ENCODE peak calls at places on chromosomes 12 and 14, in six cellular contexts. W is right cardiac atrium, I is stomach, H is A673, B is GM23248, M is aorta. P is an unnamed sample.

GRCh38 chr12:71721781-71722511 is 32.7 kb upstream of the RAB21 start:
- DNase-seq in B (no peak), H (no peak), I (peak), M (no peak), W (no peak), P (no peak)

GRCh38 chr12:117732761-117733160 is 236.0 kb downstream of the KSR2 start:
- DNase-seq in I (no peak), B (no peak), W (no peak), H (no peak), M (no peak), P (no peak)

GRCh38 chr14:80850197-80850814 is 91.2 kb downstream of the CEP128 start:
- DNase-seq in W (no peak), B (peak), M (no peak), H (peak), I (no peak), P (no peak)

GRCh38 chr14:54011001-54011400 is 54.4 kb upstream of the BMP4 start:
- DNase-seq in I (no peak), H (no peak), M (no peak), B (no peak), W (no peak), P (no peak)

GRCh38 chr14:42277840-42278239 is 671.2 kb downstream of the LRFN5 start:
- DNase-seq in B (no peak), W (no peak), H (no peak), I (no peak), M (no peak), P (no peak)

GRCh38 chr12:54229624-54230212 is 40.9 kb upstream of the SMUG1 start:
- DNase-seq in M (peak), W (peak), I (no peak), H (peak), B (peak), P (no peak)

GRCh38 chr14:95979339-95980042 is 59.7 kb upstream of the C14orf132 start:
- DNase-seq in I (no peak), M (no peak), W (no peak), H (peak), B (peak), P (no peak)

GRCh38 chr14:53509227-53509822 is 356.2 kb upstream of the DDHD1 start:
- DNase-seq in B (peak), W (peak), M (peak), I (no peak), H (no peak), P (no peak)

GRCh38 chr14:95518045-95518751 is 1.7 kb upstream of the SYNE3 start:
- DNase-seq in H (no peak), M (peak), B (peak), I (no peak), W (no peak), P (no peak)

GRCh38 chr12:50924439-50925341 is 27.7 kb upstream of the HIGD1C start:
- DNase-seq in W (peak), M (peak), B (peak), I (peak), H (peak), P (peak)

GRCh38 chr14:52146504-52146903 is 77.6 kb upstream of the NID2 start:
- DNase-seq in I (no peak), W (no peak), B (peak), M (no peak), H (no peak), P (no peak)

GRCh38 chr12:42979746-42980145 is 390.2 kb upstream of the PRICKLE1 start:
- DNase-seq in H (no peak), M (no peak), W (no peak), B (no peak), I (no peak), P (no peak)

GRCh38 chr12:94172973-94173372 is 24.6 kb downstream of the PLXNC1 start:
- DNase-seq in H (no peak), W (no peak), B (peak), M (no peak), I (peak), P (peak)

GRCh38 chr12:1691123-1692007 is 495 bp downstream of the ADIPOR2 start:
- DNase-seq in I (peak), B (peak), W (no peak), M (no peak), H (peak), P (peak)

GRCh38 chr14:102426796-102427195 is 64.1 kb downstream of the TECPR2 start:
- DNase-seq in W (no peak), B (no peak), M (no peak), H (no peak), I (no peak), P (no peak)

DNA sequence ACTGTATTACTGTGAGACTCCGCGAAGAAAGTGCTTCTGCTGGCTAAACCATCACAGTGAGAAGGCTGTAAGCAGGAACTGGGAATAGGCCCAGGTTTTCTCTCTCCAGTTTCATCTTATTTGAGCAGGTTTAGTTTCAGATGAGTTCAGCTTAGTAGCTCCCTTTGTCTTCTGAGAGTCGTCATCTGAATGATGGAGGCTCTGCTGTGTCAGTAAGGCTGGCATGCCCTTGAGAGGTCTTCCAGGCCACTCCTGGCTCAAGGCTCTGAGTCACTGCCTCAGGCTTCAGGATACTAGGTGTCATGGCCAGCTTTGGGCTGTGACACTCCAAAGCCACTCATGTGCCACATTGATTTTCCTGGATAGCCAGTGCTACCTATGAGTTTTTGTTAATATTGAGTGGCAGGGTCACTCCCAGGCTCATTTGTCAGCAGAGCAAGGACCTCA is 205.6 kb upstream of the RGS6 start:
- DNase-seq in I (no peak), H (no peak), W (no peak), B (peak), M (peak), P (peak)
- H3K27ac ChIP-seq in I (no peak), H (peak), W (no peak), B (peak), M (no peak), P (peak)

GRCh38 chr12:46965137-46965536 is 114.3 kb upstream of the PCED1B start:
- DNase-seq in H (no peak), I (no peak), W (no peak), M (no peak), B (no peak), P (no peak)

GRCh38 chr12:46964496-46965098 is 114.8 kb upstream of the PCED1B start:
- DNase-seq in I (no peak), M (no peak), B (peak), H (no peak), W (no peak), P (no peak)

GRCh38 chr12:46959484-46959883 is 119.9 kb upstream of the PCED1B start:
- DNase-seq in M (no peak), W (no peak), H (no peak), B (peak), I (no peak), P (no peak)

GRCh38 chr12:46965880-46966279 is 113.5 kb upstream of the PCED1B start:
- DNase-seq in W (peak), B (no peak), I (no peak), H (no peak), M (no peak), P (no peak)

DNA sequence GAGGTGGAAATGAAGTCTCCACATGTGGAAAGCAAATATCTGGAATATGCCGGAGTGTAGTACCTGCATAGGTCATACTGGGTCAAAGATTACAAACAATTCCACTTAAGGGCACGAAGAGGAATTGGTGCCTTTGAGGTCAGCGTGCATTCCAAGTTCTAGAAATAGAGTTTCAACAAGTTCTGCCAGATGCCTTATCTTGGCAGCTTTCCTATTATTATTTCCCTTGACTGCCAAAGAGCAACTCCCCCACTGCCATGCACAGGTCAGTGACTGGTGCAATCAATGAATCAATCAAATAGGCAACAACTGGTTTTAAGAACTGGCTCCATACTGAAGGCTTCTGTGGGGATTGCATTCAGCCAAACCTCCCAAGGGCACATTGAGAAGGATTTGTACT is 115.4 kb upstream of the PCED1B start:
- DNase-seq in W (no peak), B (peak), H (no peak), M (no peak), I (no peak), P (no peak)
- H3K27ac ChIP-seq in W (peak), B (peak), H (no peak), M (peak), I (no peak), P (no peak)

GRCh38 chr14:100384277-100384676 is 61.1 kb downstream of the SLC25A47 start:
- DNase-seq in M (no peak), I (no peak), H (no peak), W (no peak), B (no peak), P (no peak)

GRCh38 chr14:100386121-100386520 is 63.0 kb downstream of the SLC25A47 start:
- DNase-seq in I (no peak), W (no peak), H (peak), B (peak), M (no peak), P (no peak)

GRCh38 chr14:100386846-100387245 is 63.7 kb downstream of the SLC25A47 start:
- DNase-seq in I (no peak), M (no peak), H (no peak), B (no peak), W (no peak), P (no peak)

GRCh38 chr14:100383727-100384158 is 60.6 kb downstream of the SLC25A47 start:
- DNase-seq in B (peak), H (peak), W (peak), I (peak), M (peak), P (peak)

DNA sequence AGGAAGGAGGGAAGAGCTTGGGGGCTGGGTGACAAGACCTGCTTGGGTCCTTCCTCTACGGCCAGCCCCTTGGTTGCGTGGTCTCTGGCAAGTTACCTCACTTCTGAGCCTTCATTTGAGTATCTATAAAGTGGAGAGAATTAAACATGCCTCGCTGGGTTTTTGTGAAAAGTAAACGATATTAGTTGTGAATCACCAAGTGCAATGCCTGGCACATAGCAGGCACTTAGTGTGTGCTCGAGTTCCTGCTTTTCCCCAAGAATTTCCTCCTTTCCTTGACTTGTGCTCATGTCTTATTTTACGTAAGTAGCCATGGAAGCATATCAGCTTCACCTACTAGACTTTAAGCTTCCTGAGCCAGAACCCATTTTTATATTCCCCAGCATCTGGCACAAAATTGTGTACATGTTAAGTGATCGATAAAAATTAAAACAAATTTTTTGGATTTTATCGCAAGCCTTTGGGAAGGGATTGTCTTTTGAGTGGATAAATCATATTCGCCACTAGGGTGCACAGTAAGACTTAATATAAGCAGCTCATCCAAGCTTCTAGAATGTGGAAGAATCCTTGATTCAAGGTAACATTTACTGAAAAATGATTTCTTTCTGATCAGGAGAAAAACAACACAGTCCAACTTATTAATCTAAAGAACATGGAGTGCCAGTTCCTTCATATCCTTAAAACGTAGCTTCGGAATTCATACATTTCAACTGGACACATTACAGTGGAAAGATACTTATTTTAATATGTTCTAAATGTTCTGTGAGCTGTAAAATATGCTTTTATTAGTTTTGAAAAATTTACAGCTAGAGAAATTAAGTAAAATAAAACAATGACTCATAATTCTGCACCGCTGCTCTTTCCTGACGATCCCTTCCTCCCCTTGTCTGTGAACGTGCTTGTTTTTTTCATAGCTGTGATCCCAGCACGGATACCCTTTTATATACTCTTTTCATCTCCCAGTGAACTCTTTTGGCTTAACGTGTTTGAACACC is 62.0 kb downstream of the SLC25A47 start:
- DNase-seq in W (no peak), B (peak), H (peak), M (no peak), I (no peak), P (no peak)
- H3K27ac ChIP-seq in W (no peak), B (no peak), H (peak), M (no peak), I (no peak), P (no peak)

GRCh38 chr12:63821781-63822251 is 22.7 kb upstream of the SRGAP1 start:
- DNase-seq in I (no peak), H (no peak), M (no peak), W (no peak), B (peak), P (no peak)

GRCh38 chr12:63820427-63820826 is 24.1 kb upstream of the SRGAP1 start:
- DNase-seq in W (no peak), H (no peak), I (no peak), B (no peak), M (no peak), P (no peak)

GRCh38 chr12:63823040-63823439 is 21.5 kb upstream of the SRGAP1 start:
- DNase-seq in I (no peak), H (no peak), B (no peak), M (no peak), W (no peak), P (no peak)

GRCh38 chr12:63826002-63826585 is 18.4 kb upstream of the SRGAP1 start:
- DNase-seq in B (peak), W (no peak), I (no peak), M (no peak), H (peak), P (no peak)

DNA sequence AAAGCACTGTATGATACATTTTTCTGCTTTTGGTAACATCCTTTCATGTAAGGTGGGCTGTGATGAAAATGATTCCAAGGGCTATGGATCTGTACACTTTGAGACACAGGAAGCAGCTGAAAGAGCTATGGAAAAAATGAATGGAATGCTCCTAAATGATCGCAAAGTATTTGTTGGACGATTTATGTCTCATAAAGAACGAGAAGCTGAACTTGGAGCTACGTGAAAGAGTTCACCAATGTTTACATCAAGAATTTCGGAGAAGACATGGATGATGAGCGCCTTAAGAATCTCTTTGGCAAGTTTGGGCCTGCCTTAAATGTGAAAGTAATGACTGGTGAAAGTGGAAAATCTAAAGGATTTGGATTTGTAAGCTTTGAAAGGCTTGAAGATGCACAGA is 22.1 kb upstream of the SRGAP1 start:
- DNase-seq in I (no peak), B (peak), W (no peak), M (no peak), H (no peak), P (no peak)
- H3K27ac ChIP-seq in I (no peak), B (peak), W (no peak), M (no peak), H (no peak), P (no peak)

GRCh38 chr12:90260136-90260535 is 551.5 kb upstream of the ATP2B1 start:
- DNase-seq in B (no peak), M (no peak), H (no peak), W (no peak), I (no peak), P (no peak)
- H3K27ac ChIP-seq in B (no peak), M (no peak), H (no peak), W (no peak), I (no peak), P (no peak)

GRCh38 chr12:96140110-96140509 is 54.1 kb upstream of the ELK3 start:
- DNase-seq in I (no peak), H (peak), W (no peak), M (no peak), B (peak), P (no peak)

GRCh38 chr12:96143827-96144226 is 50.3 kb upstream of the ELK3 start:
- DNase-seq in W (no peak), H (no peak), M (no peak), B (no peak), I (no peak), P (no peak)

GRCh38 chr12:96141216-96141944 is 52.8 kb upstream of the ELK3 start:
- DNase-seq in W (peak), I (no peak), H (no peak), M (no peak), B (peak), P (no peak)

GRCh38 chr12:96146747-96147146 is 47.4 kb upstream of the ELK3 start:
- DNase-seq in I (no peak), W (no peak), M (no peak), B (no peak), H (no peak), P (no peak)

GRCh38 chr12:96143392-96143791 is 50.8 kb upstream of the ELK3 start:
- DNase-seq in I (no peak), H (no peak), M (no peak), B (no peak), W (no peak), P (no peak)
- H3K27ac ChIP-seq in I (no peak), H (no peak), M (no peak), B (no peak), W (no peak), P (no peak)

GRCh38 chr12:120903382-120903817 is 758 bp downstream of the SPPL3 start:
- DNase-seq in H (peak), B (peak), W (peak), I (peak), M (peak), P (peak)

GRCh38 chr12:120901818-120902217 is 2.3 kb downstream of the SPPL3 start:
- DNase-seq in I (no peak), B (no peak), M (no peak), H (no peak), W (no peak), P (no peak)

GRCh38 chr12:120902846-120903381 is 1.2 kb downstream of the SPPL3 start:
- DNase-seq in I (no peak), H (no peak), M (no peak), W (no peak), B (peak), P (no peak)

GRCh38 chr12:120905856-120906384 is 1.8 kb upstream of the SPPL3 start:
- DNase-seq in B (no peak), H (no peak), W (no peak), I (peak), M (no peak), P (no peak)

DNA sequence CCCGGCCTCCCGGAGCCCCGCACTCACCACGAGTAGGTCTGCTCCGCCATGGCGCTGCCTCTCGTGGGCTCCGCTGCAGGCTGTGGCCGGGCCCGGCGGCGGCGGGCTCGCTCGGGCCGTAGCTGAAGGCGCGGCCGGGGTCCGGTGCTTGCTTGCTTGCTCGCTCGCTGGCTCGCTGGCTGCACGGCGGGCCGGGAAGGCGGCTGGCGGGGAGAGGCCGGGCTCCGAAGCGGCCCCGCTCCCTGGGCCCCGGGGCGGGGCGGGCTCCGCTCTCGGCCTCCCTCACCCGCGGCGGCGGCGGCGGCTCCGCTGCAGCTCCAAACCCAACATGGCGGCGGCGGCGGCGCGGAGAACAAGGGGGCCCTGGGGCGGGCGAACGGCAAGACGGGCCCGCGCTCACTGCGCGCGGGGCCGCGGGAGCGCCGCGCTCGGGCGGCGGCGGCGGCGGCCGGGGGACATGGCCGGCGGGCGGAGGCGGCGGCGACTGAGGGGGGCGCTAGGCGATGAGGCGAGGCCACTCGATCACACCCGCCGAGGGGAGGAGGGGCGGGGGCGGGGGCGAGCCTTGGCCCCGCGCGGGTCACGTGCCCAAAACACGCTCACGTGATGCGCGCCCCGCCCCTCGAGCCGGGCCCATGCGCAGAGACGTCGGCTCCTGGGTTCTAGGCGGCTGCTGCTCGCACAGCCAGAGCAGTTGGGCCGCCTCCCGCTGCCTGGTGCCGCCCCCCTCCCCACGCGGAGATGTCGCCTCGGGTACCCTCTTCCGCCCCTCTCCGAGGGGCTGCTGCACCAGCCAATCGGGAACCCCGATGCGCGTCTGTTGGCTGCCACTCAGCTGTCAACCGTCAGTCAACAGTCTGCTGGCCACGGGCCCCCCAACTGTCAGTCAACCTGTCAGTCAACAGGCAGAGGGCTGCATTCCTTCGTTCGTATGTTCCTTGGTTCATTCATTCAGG is at the start of gene SPPL3:
- DNase-seq in H (peak), I (peak), B (peak), M (peak), W (peak), P (peak)
- H3K27ac ChIP-seq in H (peak), I (peak), B (peak), M (no peak), W (peak), P (peak)